ENCODE peak calls at places on chromosomes 12 and 14, in seven cellular contexts. A is AG09319; G is activated naive CD4-positive, alpha-beta T cell treated with anti-CD3 and anti-CD28 coated beads, Interleukin-2, amount 50 U/mL, for 72 hours; J is Jurkat, Clone E6-1; B is NAMALWA; D is NCI-H524; Y is activated T-cell treated with anti-CD3 and anti-CD28 coated beads for 24 hours. N is an unnamed sample.

GRCh38 chr12:68236421-68237059 is 10.9 kb upstream of the IL26 start:
- DNase-seq in A (no peak), D (no peak), G (peak), B (peak), J (peak), Y (peak), N (no peak)

GRCh38 chr12:78746001-78746400 is 118.6 kb upstream of the SYT1 start:
- DNase-seq in Y (no peak), A (no peak), G (no peak), D (no peak), B (no peak), J (no peak), N (no peak)

GRCh38 chr12:28800129-28800528 is 348.9 kb upstream of the FAR2 start:
- DNase-seq in J (no peak), B (no peak), A (no peak), D (no peak), G (no peak), Y (no peak), N (no peak)

GRCh38 chr12:116495260-116495659 is 63.9 kb upstream of the MAP1LC3B2 start:
- DNase-seq in B (no peak), Y (no peak), A (no peak), J (no peak), D (no peak), G (no peak), N (no peak)

GRCh38 chr14:101817511-101818001 is 56.0 kb downstream of the PPP2R5C start:
- DNase-seq in D (no peak), G (no peak), B (no peak), Y (no peak), A (no peak), J (no peak), N (no peak)

GRCh38 chr14:89371600-89371999 is 45.4 kb downstream of the FOXN3 start:
- DNase-seq in Y (no peak), D (no peak), B (no peak), A (no peak), G (no peak), J (no peak), N (no peak)

GRCh38 chr12:77685112-77685511 is 145.6 kb upstream of the NAV3 start:
- DNase-seq in B (peak), D (peak), A (peak), J (peak), Y (no peak), G (no peak), N (peak)

GRCh38 chr12:20701106-20701505 is 6.0 kb downstream of the SLCO1C1 start:
- DNase-seq in A (no peak), D (no peak), J (no peak), G (no peak), B (no peak), Y (no peak), N (no peak)

GRCh38 chr14:97456958-97457357 is 659.8 kb downstream of the VRK1 start:
- DNase-seq in J (no peak), G (peak), A (no peak), Y (peak), B (no peak), D (no peak), N (no peak)

GRCh38 chr12:93339695-93340094 is 38.0 kb upstream of the NUDT4 start:
- DNase-seq in G (no peak), Y (no peak), J (no peak), A (no peak), D (no peak), B (no peak), N (peak)

GRCh38 chr14:21055473-21056117 is 2.0 kb upstream of the RNASE8 start:
- DNase-seq in G (no peak), J (no peak), B (no peak), D (no peak), Y (no peak), A (no peak), N (no peak)

GRCh38 chr12:53056901-53057300 is 7.0 kb downstream of the TNS2 start:
- DNase-seq in G (no peak), A (no peak), B (no peak), J (no peak), Y (no peak), D (no peak), N (no peak)

GRCh38 chr12:118398878-118399277 is 22.5 kb downstream of the SUDS3 start:
- DNase-seq in B (no peak), G (no peak), J (no peak), Y (no peak), A (no peak), D (no peak), N (no peak)

GRCh38 chr14:23319746-23320583 is 1.3 kb upstream of the PABPN1 start:
- DNase-seq in A (no peak), D (no peak), J (no peak), G (peak), Y (no peak), B (no peak), N (no peak)

GRCh38 chr12:47845066-47845465 is 25.4 kb upstream of the HDAC7 start:
- DNase-seq in Y (no peak), A (no peak), G (no peak), B (no peak), D (no peak), J (no peak), N (no peak)

GRCh38 chr12:105831372-105831771 is 307.4 kb downstream of the NUAK1 start:
- DNase-seq in B (no peak), D (peak), G (no peak), J (no peak), A (no peak), Y (no peak), N (no peak)